ENCODE peak calls at places on chromosomes 6 and 20, in nine cellular contexts. U is stimulated activated naive CD8-positive, alpha-beta T cell treated with anti-CD3 and anti-CD28 coated beads, Interleukin-15, Interleukin-2, amounts not matched to agents 100 U/mL and 50 U/mL, for 24 hours; D is effector CD4-positive, alpha-beta T cell; E is stimulated activated CD8-positive, alpha-beta memory T cell treated with anti-CD3 and anti-CD28 coated beads, Interleukin-4, amount 100 ng/mL, for 48 hours; H is RWPE1; Z is endothelial cell; L is H4; C is M059J; R is brain microvascular endothelial cell. K is an unnamed sample.

GRCh38 chr6:37122861-37123260 is 47.1 kb upstream of the PIM1 start:
- DNase-seq in C (no peak), Z (no peak), U (no peak), H (no peak), R (no peak), D (no peak), E (no peak), L (no peak), K (no peak)

GRCh38 chr20:62830251-62830650 is 13.4 kb downstream of the COL9A3 start:
- DNase-seq in H (no peak), D (no peak), U (no peak), Z (peak), L (no peak), E (no peak), R (no peak), C (no peak), K (no peak)

GRCh38 chr20:19212524-19213502 is at the start of gene SLC24A3:
- DNase-seq in R (no peak), C (peak), L (peak), D (no peak), E (peak), Z (peak), H (peak), U (peak), K (peak)

GRCh38 chr6:168318579-168319278 is 848 bp downstream of the DACT2 start:
- DNase-seq in E (no peak), Z (no peak), C (no peak), R (no peak), H (no peak), D (no peak), L (no peak), U (no peak), K (no peak)

GRCh38 chr20:47790032-47790965 is 5.0 kb upstream of the SULF2 start:
- DNase-seq in E (no peak), C (peak), R (peak), D (no peak), H (peak), L (peak), U (no peak), Z (no peak), K (no peak)

GRCh38 chr6:168208854-168209253 is 110.7 kb downstream of the DACT2 start:
- DNase-seq in C (no peak), Z (no peak), E (no peak), L (no peak), D (no peak), H (no peak), U (no peak), R (no peak), K (no peak)

GRCh38 chr6:36024154-36024760 is at the start of gene SLC26A8:
- DNase-seq in L (no peak), R (no peak), H (no peak), C (no peak), U (peak), E (no peak), Z (peak), D (no peak), K (no peak)

GRCh38 chr20:3890410-3890751 is 1.2 kb downstream of the PANK2 start:
- DNase-seq in H (peak), Z (no peak), U (no peak), R (no peak), D (no peak), E (no peak), L (no peak), C (peak), K (peak)

GRCh38 chr6:17741507-17741906 is 34.8 kb upstream of the NUP153 start:
- DNase-seq in C (no peak), H (peak), D (no peak), U (no peak), Z (no peak), L (no peak), R (no peak), E (no peak), K (no peak)

GRCh38 chr20:51428451-51429143 is 113.9 kb downstream of the NFATC2 start:
- DNase-seq in R (peak), L (no peak), C (no peak), Z (peak), H (no peak), U (no peak), E (no peak), D (no peak), K (no peak)

GRCh38 chr20:17808357-17808756 is 108.6 kb downstream of the BANF2 start:
- DNase-seq in U (no peak), E (no peak), Z (no peak), L (no peak), C (no peak), R (peak), H (no peak), D (no peak), K (no peak)

GRCh38 chr20:49937023-49937929 is 1.1 kb downstream of the RNF114 start:
- DNase-seq in E (no peak), Z (no peak), C (peak), R (no peak), L (no peak), D (no peak), H (peak), U (no peak), K (no peak)

GRCh38 chr20:43579861-43580793 is 10.6 kb upstream of the IFT52 start:
- DNase-seq in E (no peak), H (no peak), U (no peak), Z (no peak), D (no peak), C (peak), R (no peak), L (no peak), K (no peak)

GRCh38 chr6:33317668-33318425 is at the start of gene ZBTB22:
- DNase-seq in L (peak), D (peak), H (peak), E (peak), C (peak), U (peak), R (peak), Z (peak), K (peak)

GRCh38 chr6:83199865-83200230 is 6.7 kb downstream of the RWDD2A start:
- DNase-seq in R (peak), U (no peak), L (no peak), C (peak), E (no peak), H (peak), D (no peak), Z (no peak), K (no peak)

GRCh38 chr20:59647271-59647670 is 42.9 kb downstream of the PHACTR3 start:
- DNase-seq in E (no peak), Z (no peak), L (no peak), R (no peak), C (no peak), D (no peak), U (no peak), H (no peak), K (no peak)

GRCh38 chr6:152596706-152597105 is 40.5 kb downstream of the SYNE1 start:
- DNase-seq in L (no peak), U (no peak), Z (no peak), E (no peak), H (no peak), D (no peak), R (no peak), C (no peak), K (no peak)

GRCh38 chr20:14966203-14966602 is 628.8 kb upstream of the FLRT3 start:
- DNase-seq in C (no peak), H (no peak), D (no peak), E (no peak), U (no peak), L (no peak), R (no peak), Z (no peak), K (no peak)

GRCh38 chr6:39236742-39237141 is 7.5 kb upstream of the KCNK5 start:
- DNase-seq in D (no peak), C (no peak), R (no peak), Z (no peak), U (no peak), L (no peak), H (no peak), E (no peak), K (no peak)

GRCh38 chr6:147167576-147168461 is 36.4 kb upstream of the STXBP5 start:
- DNase-seq in C (no peak), L (no peak), U (no peak), D (no peak), R (no peak), E (no peak), Z (no peak), H (no peak), K (no peak)

GRCh38 chr20:47198254-47198671 is 158.2 kb downstream of the ZMYND8 start:
- DNase-seq in D (no peak), L (no peak), E (peak), Z (no peak), R (no peak), U (peak), C (no peak), H (no peak), K (no peak)

GRCh38 chr20:2206957-2207769 is 88.6 kb upstream of the TGM3 start:
- DNase-seq in C (peak), L (peak), Z (peak), E (peak), U (peak), H (peak), D (peak), R (peak), K (peak)

GRCh38 chr6:37938909-37939308 is 119.4 kb downstream of the ZFAND3 start:
- DNase-seq in C (peak), H (no peak), E (no peak), L (no peak), U (no peak), D (no peak), Z (no peak), R (no peak), K (no peak)

GRCh38 chr20:2470051-2470431 is 548 bp downstream of the SNRPB start:
- DNase-seq in R (peak), E (peak), H (peak), L (peak), C (peak), U (peak), D (peak), Z (peak), K (peak)

GRCh38 chr6:150670311-150670710 is 70.6 kb downstream of the PLEKHG1 start:
- DNase-seq in E (no peak), C (no peak), Z (no peak), U (no peak), D (no peak), R (no peak), L (no peak), H (no peak), K (no peak)

GRCh38 chr6:170147832-170148708 is 142.8 kb downstream of the DLL1 start:
- DNase-seq in R (no peak), D (no peak), E (peak), U (peak), H (no peak), C (no peak), Z (no peak), L (no peak), K (no peak)

GRCh38 chr6:5078121-5078695 is 6.9 kb upstream of the PPP1R3G start:
- DNase-seq in H (no peak), E (no peak), U (no peak), R (no peak), L (no peak), Z (no peak), C (peak), D (no peak), K (no peak)

GRCh38 chr20:57663241-57663640 is 43.0 kb upstream of the ZBP1 start:
- DNase-seq in E (no peak), U (no peak), C (no peak), R (no peak), D (no peak), H (no peak), L (no peak), Z (no peak), K (no peak)

GRCh38 chr20:43438578-43439316 is 18.9 kb upstream of the SRSF6 start:
- DNase-seq in H (no peak), R (no peak), Z (no peak), L (no peak), C (no peak), D (no peak), E (no peak), U (no peak), K (no peak)

GRCh38 chr6:168132531-168133184 is 53.6 kb upstream of the FRMD1 start:
- DNase-seq in Z (peak), R (peak), L (no peak), C (peak), H (peak), U (no peak), D (no peak), E (no peak), K (no peak)

GRCh38 chr6:117451607-117452164 is 25.9 kb upstream of the ROS1 start:
- DNase-seq in C (no peak), Z (no peak), H (no peak), L (peak), D (no peak), R (no peak), E (no peak), U (no peak), K (no peak)

GRCh38 chr20:58058421-58059140 is 169.9 kb downstream of the ANKRD60 start:
- DNase-seq in D (no peak), L (no peak), C (no peak), Z (no peak), H (no peak), U (no peak), E (peak), R (no peak), K (no peak)

GRCh38 chr20:1888796-1889463 is 6.3 kb upstream of the SIRPA start:
- DNase-seq in D (no peak), E (no peak), L (no peak), R (no peak), H (peak), C (peak), U (no peak), Z (no peak), K (no peak)

GRCh38 chr20:48875914-48876240 is 45.6 kb upstream of the ARFGEF2 start:
- DNase-seq in L (no peak), H (peak), D (no peak), E (no peak), U (no peak), R (peak), Z (no peak), C (peak), K (no peak)

GRCh38 chr20:9483131-9483530 is 31.3 kb upstream of the LAMP5 start:
- DNase-seq in D (no peak), Z (no peak), H (no peak), U (no peak), C (no peak), L (no peak), R (no peak), E (no peak), K (no peak)

GRCh38 chr20:57904706-57905105 is 194.9 kb upstream of the PMEPA1 start:
- DNase-seq in U (no peak), L (no peak), D (no peak), R (no peak), C (no peak), E (no peak), Z (no peak), H (peak), K (no peak)

GRCh38 chr6:36305885-36306284 is 30.8 kb downstream of the BNIP5 start:
- DNase-seq in H (no peak), D (no peak), U (no peak), L (no peak), E (no peak), R (no peak), C (no peak), Z (no peak), K (no peak)

GRCh38 chr20:25402583-25402982 is 4.9 kb upstream of the GINS1 start:
- DNase-seq in C (peak), Z (no peak), U (no peak), R (no peak), L (no peak), H (no peak), E (no peak), D (no peak), K (no peak)

GRCh38 chr6:37807656-37808055 is 11.9 kb upstream of the ZFAND3 start:
- DNase-seq in U (no peak), D (no peak), C (no peak), L (no peak), H (no peak), E (no peak), R (no peak), Z (no peak), K (no peak)

GRCh38 chr6:34521463-34522288 is 34.5 kb downstream of the SPDEF start:
- DNase-seq in L (no peak), C (no peak), Z (no peak), H (no peak), R (no peak), E (no peak), U (no peak), D (no peak), K (no peak)